ENCODE peak calls at places on chromosome 18, in six cellular contexts. J is esophagus muscularis mucosa, O is A549, M is stomach, H is upper lobe of left lung, X is ovary. E is an unnamed sample.

GRCh38 chr18:67644226-67644625 is 127.7 kb upstream of the DSEL start:
- DNase-seq in M (no peak), O (no peak), H (no peak), J (no peak), X (no peak), E (no peak)

GRCh38 chr18:49519041-49519971 is 32.3 kb upstream of the C18orf32 start:
- DNase-seq in X (no peak), J (no peak), H (no peak), O (no peak), M (no peak), E (no peak)

GRCh38 chr18:73617981-73618380 is 529.7 kb downstream of the FBXO15 start:
- DNase-seq in M (no peak), H (no peak), O (no peak), J (no peak), X (no peak), E (no peak)

GRCh38 chr18:8750954-8751415 is 45.6 kb downstream of the MTCL1 start:
- DNase-seq in X (peak; percentile 41), O (peak; percentile 29), J (peak; percentile 91), H (no peak), M (no peak), E (no peak)

GRCh38 chr18:14577971-14578370 is 34.6 kb upstream of the POTEC start:
- DNase-seq in J (no peak), O (no peak), X (no peak), H (no peak), M (no peak), E (no peak)

GRCh38 chr18:70288171-70288850 is 534 bp upstream of the SOCS6 start:
- DNase-seq in M (peak; percentile 53), J (no peak), X (peak; percentile 58), O (no peak), H (no peak), E (no peak)

GRCh38 chr18:45621068-45621511 is 5.8 kb downstream of the SLC14A2 start:
- DNase-seq in O (peak; percentile 22), H (no peak), X (no peak), M (no peak), J (no peak), E (peak; percentile 50)

GRCh38 chr18:12079504-12080237 is 14.0 kb upstream of the ANKRD62 start:
- DNase-seq in O (no peak), M (no peak), X (peak; percentile 52), J (no peak), H (no peak), E (peak; percentile 58)

GRCh38 chr18:11516988-11517630 is 92.3 kb upstream of the SLC35G4 start:
- DNase-seq in H (no peak), M (no peak), J (no peak), O (no peak), X (no peak), E (no peak)

GRCh38 chr18:80171190-80171872 is 62.3 kb downstream of the ADNP2 start:
- DNase-seq in M (peak; percentile 61), O (peak; percentile 29), J (no peak), H (peak; percentile 94), X (peak; percentile 86), E (peak; percentile 66)

GRCh38 chr18:8715599-8715998 is 10.2 kb downstream of the MTCL1 start:
- DNase-seq in O (no peak), X (no peak), M (no peak), H (no peak), J (no peak), E (no peak)

GRCh38 chr18:22185723-22186386 is 16.5 kb downstream of the GATA6 start:
- DNase-seq in M (no peak), H (no peak), O (no peak), X (no peak), J (no peak), E (no peak)

GRCh38 chr18:41113885-41114482 is 841.0 kb upstream of the PIK3C3 start:
- DNase-seq in O (no peak), H (no peak), J (no peak), X (no peak), M (no peak), E (no peak)

GRCh38 chr18:6414723-6415362 is at the start of gene L3MBTL4:
- DNase-seq in J (peak; percentile 68), H (peak; percentile 93), M (peak; percentile 69), O (no peak), X (peak; percentile 73), E (no peak)

GRCh38 chr18:75111673-75112485 is 97.1 kb downstream of the PTGR3 start:
- DNase-seq in H (no peak), X (no peak), O (no peak), M (no peak), J (no peak), E (no peak)

GRCh38 chr18:65988972-65989371 is 238.2 kb downstream of the CDH7 start:
- DNase-seq in X (no peak), H (no peak), J (no peak), M (no peak), O (no peak), E (no peak)

GRCh38 chr18:14940738-14941137 is 192.8 kb downstream of the ANKRD30B start:
- DNase-seq in J (no peak), O (no peak), H (no peak), X (no peak), M (no peak), E (no peak)

GRCh38 chr18:34789768-34790344 is 79.8 kb downstream of the DTNA start:
- DNase-seq in O (no peak), J (no peak), H (no peak), X (no peak), M (no peak), E (no peak)

GRCh38 chr18:9913151-9913525 is 678 bp upstream of the VAPA start:
- DNase-seq in M (no peak), X (no peak), J (no peak), H (no peak), O (no peak), E (no peak)

GRCh38 chr18:79615586-79615985 is 64.0 kb upstream of the CTDP1 start:
- DNase-seq in O (no peak), X (peak; percentile 20), M (no peak), J (no peak), H (no peak), E (no peak)

GRCh38 chr18:10045296-10045891 is 131.6 kb downstream of the VAPA start:
- DNase-seq in H (peak; percentile 63), O (no peak), J (no peak), X (no peak), M (no peak), E (no peak)

DNA sequence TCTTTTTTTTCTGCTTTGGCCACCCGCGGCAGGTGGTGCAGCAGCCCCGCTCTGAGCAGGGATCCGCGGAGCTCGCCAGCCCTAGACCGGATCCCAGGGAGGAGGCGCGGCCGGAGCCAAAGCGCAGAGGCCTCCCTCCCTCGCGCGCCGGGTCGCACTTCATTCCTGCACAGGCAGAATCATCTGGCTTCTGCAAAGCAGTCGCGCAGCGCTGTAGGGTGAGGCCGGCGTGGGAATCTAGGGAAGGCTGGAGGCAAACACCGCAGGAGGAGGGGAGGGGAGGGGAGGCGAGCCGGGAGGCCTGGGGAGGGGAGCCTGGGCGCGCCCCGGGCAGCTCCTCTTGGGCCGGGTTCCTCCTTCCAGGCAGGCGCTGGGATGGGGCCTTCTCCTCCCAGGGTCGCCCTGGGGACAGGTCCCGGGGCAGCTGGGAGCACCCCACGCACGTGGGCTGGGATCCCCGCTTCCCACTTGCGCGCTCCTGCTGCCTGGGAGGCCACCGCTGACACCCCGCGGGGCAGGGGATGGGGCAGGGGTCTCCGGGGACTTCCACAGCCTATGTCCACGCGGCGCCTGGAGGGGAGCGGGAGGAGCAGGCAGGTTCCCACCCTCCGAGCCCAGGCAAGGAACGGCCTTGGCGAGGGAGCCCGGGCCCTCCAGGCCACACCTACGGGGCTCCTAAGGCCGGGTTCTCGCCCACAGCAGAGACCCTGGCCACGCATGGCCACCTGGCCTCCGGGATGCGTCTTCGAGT is 45.0 kb downstream of the MBP start:
- DNase-seq in O (no peak), J (no peak), X (peak; percentile 77), M (peak; percentile 55), H (peak; percentile 88), E (no peak)
- TF ChIP-seq EP300 in O (no peak), J (no peak), X (no peak), M (no peak), H (no peak), E (no peak)

GRCh38 chr18:4720498-4720897 is 265.4 kb upstream of the DLGAP1 start:
- DNase-seq in M (no peak), H (no peak), J (no peak), X (no peak), O (no peak), E (no peak)
- TF ChIP-seq EP300 in M (no peak), H (no peak), J (no peak), X (no peak), O (no peak), E (no peak)

DNA sequence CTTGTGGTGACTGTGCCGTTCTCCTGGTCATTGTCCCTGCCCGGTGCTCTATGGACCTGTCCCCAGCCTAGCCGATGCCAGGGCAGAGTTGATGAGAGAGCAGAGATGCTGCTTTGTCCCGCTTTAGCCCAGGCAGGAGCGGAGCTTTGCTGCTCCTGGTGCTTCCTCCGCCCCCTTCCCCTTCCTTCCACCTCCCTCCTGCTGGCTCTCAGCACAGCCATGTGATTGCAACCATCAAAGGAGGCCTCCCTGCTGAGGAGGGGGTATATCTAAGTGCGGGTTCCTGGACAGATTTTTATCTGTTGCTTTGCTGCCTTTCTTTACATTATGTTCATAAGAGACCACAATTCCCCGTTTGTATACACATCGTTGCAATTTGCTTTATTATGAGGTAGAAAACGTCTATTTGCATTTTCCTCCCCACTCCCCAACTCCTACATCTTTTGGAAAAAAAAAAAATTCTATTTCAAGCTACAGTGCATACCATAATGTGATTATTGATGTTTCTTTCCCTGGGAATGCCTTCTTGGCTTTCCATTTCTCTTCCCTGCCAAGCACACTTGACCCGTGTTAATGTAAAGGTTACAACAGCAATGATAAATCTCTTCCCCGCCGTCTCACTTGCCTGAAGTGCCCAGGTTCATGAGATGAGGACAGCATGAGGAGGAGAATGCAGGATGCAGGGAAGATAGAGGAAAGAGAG is 25.4 kb downstream of the ALPK2 start:
- DNase-seq in J (no peak), M (no peak), X (no peak), O (no peak), H (no peak), E (no peak)
- TF ChIP-seq EP300 in J (no peak), M (no peak), X (no peak), O (no peak), H (no peak), E (no peak)

DNA sequence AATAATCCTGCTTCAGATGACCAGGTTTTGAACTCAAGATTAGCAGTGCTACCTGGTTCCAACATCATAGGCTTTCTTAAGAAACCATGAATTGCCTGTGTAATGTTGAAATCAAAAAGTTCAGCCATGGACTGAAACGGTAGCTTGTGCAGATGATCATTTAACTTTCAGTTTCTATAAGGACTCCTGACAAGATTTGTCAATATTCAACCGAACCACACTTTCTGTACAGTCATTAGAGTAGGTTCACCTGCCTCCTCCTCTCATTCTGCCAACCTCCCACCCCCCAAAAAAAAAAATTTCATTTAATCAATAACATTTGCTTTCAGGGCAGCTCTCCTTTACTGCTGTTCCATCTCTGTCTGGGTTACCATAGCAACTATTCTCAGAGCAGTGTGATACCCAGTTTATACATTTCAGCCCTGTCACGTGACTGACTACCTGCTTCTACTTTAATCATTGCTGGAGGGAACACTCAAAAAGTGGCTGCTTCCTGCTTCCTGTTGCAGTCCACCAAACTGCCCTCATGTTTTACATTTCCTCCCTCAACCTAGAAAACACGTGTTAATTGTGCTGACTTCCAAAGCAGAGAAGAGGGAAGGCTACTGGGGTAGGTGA is 275.5 kb downstream of the SS18 start:
- DNase-seq in X (no peak), H (no peak), M (no peak), O (no peak), J (peak; percentile 26), E (no peak)
- TF ChIP-seq EP300 in X (no peak), H (no peak), M (no peak), O (no peak), J (no peak), E (no peak)

GRCh38 chr18:55202232-55202917 is 243.1 kb upstream of the CCDC68 start:
- DNase-seq in H (no peak), X (no peak), M (no peak), J (no peak), O (no peak), E (no peak)
- TF ChIP-seq EP300 in H (no peak), X (no peak), M (no peak), J (no peak), O (no peak), E (no peak)